ENCODE peak calls at places on chromosomes 13 and 19, in eight cellular contexts. One of them, this sample, is unnamed.

GRCh38 chr13:85528578-85529215 is 270.5 kb downstream of the SLITRK6 start:
- DNase-seq in transverse colon: no peak
- DNase-seq in H1: no peak
- DNase-seq in sigmoid colon: no peak
- DNase-seq in vagina: no peak
- DNase-seq in stomach: no peak
- DNase-seq in suprapubic skin: no peak
- DNase-seq in spleen: no peak
- DNase-seq in this sample: no peak

GRCh38 chr13:113579686-113580085 is 4.9 kb upstream of the TFDP1 start:
- DNase-seq in stomach: no peak
- DNase-seq in transverse colon: no peak
- DNase-seq in spleen: peak; percentile 31
- DNase-seq in sigmoid colon: no peak
- DNase-seq in vagina: peak; percentile 34
- DNase-seq in H1: no peak
- DNase-seq in suprapubic skin: no peak
- DNase-seq in this sample: no peak

GRCh38 chr13:35157143-35157755 is 215.2 kb downstream of the NBEA start:
- DNase-seq in sigmoid colon: no peak
- DNase-seq in suprapubic skin: no peak
- DNase-seq in spleen: no peak
- DNase-seq in stomach: no peak
- DNase-seq in transverse colon: peak; percentile 18
- DNase-seq in H1: no peak
- DNase-seq in vagina: no peak
- DNase-seq in this sample: no peak

GRCh38 chr19:29660835-29661234 is 4.4 kb upstream of the PLEKHF1 start:
- DNase-seq in vagina: no peak
- DNase-seq in suprapubic skin: no peak
- DNase-seq in spleen: peak; percentile 17
- DNase-seq in H1: no peak
- DNase-seq in transverse colon: no peak
- DNase-seq in sigmoid colon: no peak
- DNase-seq in stomach: no peak
- DNase-seq in this sample: no peak

GRCh38 chr19:32138416-32138815 is 207.0 kb upstream of the ZNF507 start:
- DNase-seq in spleen: no peak
- DNase-seq in transverse colon: no peak
- DNase-seq in sigmoid colon: no peak
- DNase-seq in stomach: no peak
- DNase-seq in vagina: no peak
- DNase-seq in suprapubic skin: no peak
- DNase-seq in H1: no peak
- DNase-seq in this sample: no peak

GRCh38 chr13:44719857-44720671 is 143.9 kb upstream of the TSC22D1 start:
- DNase-seq in H1: no peak
- DNase-seq in suprapubic skin: no peak
- DNase-seq in spleen: no peak
- DNase-seq in vagina: no peak
- DNase-seq in transverse colon: no peak
- DNase-seq in stomach: no peak
- DNase-seq in sigmoid colon: no peak
- DNase-seq in this sample: no peak

GRCh38 chr13:102779426-102780159 is 6.0 kb upstream of the TEX30 start:
- DNase-seq in suprapubic skin: no peak
- DNase-seq in stomach: no peak
- DNase-seq in sigmoid colon: no peak
- DNase-seq in vagina: no peak
- DNase-seq in spleen: no peak
- DNase-seq in H1: no peak
- DNase-seq in transverse colon: no peak
- DNase-seq in this sample: no peak

GRCh38 chr19:35135389-35135909 is 590 bp upstream of the LGI4 start:
- DNase-seq in suprapubic skin: peak; percentile 89
- DNase-seq in sigmoid colon: peak; percentile 90
- DNase-seq in stomach: peak; percentile 82
- DNase-seq in vagina: no peak
- DNase-seq in spleen: peak; percentile 88
- DNase-seq in transverse colon: peak; percentile 88
- DNase-seq in H1: no peak
- DNase-seq in this sample: no peak

GRCh38 chr13:102977471-102977870 is 88.7 kb downstream of the SLC10A2 start:
- DNase-seq in vagina: no peak
- DNase-seq in suprapubic skin: no peak
- DNase-seq in H1: no peak
- DNase-seq in sigmoid colon: no peak
- DNase-seq in transverse colon: no peak
- DNase-seq in stomach: no peak
- DNase-seq in spleen: no peak
- DNase-seq in this sample: no peak

GRCh38 chr19:17302391-17303166 is 646 bp downstream of the ABHD8 start:
- DNase-seq in transverse colon: no peak
- DNase-seq in H1: no peak
- DNase-seq in stomach: no peak
- DNase-seq in sigmoid colon: no peak
- DNase-seq in suprapubic skin: peak; percentile 70
- DNase-seq in vagina: no peak
- DNase-seq in spleen: peak; percentile 85
- DNase-seq in this sample: no peak

GRCh38 chr13:92827503-92827902 is 399.1 kb upstream of the GPC6 start:
- DNase-seq in H1: no peak
- DNase-seq in sigmoid colon: no peak
- DNase-seq in vagina: no peak
- DNase-seq in spleen: no peak
- DNase-seq in stomach: no peak
- DNase-seq in suprapubic skin: no peak
- DNase-seq in transverse colon: no peak
- DNase-seq in this sample: no peak

GRCh38 chr19:18591735-18592385 is 3.3 kb downstream of the REX1BD start:
- DNase-seq in transverse colon: no peak
- DNase-seq in spleen: no peak
- DNase-seq in H1: no peak
- DNase-seq in vagina: no peak
- DNase-seq in suprapubic skin: no peak
- DNase-seq in sigmoid colon: no peak
- DNase-seq in stomach: no peak
- DNase-seq in this sample: no peak

GRCh38 chr19:30340724-30341595 is 31.2 kb upstream of the ZNF536 start:
- DNase-seq in suprapubic skin: no peak
- DNase-seq in transverse colon: no peak
- DNase-seq in sigmoid colon: no peak
- DNase-seq in H1: no peak
- DNase-seq in stomach: peak; percentile 2
- DNase-seq in spleen: no peak
- DNase-seq in vagina: no peak
- DNase-seq in this sample: no peak

GRCh38 chr13:30730526-30730925 is 4.8 kb upstream of the ALOX5AP start:
- DNase-seq in stomach: no peak
- DNase-seq in suprapubic skin: no peak
- DNase-seq in H1: no peak
- DNase-seq in spleen: no peak
- DNase-seq in vagina: no peak
- DNase-seq in transverse colon: no peak
- DNase-seq in sigmoid colon: no peak
- DNase-seq in this sample: no peak

GRCh38 chr19:35268546-35269424 is at the start of gene USF2:
- DNase-seq in suprapubic skin: no peak
- DNase-seq in spleen: peak; percentile 94
- DNase-seq in H1: no peak
- DNase-seq in vagina: no peak
- DNase-seq in transverse colon: peak; percentile 80
- DNase-seq in sigmoid colon: peak; percentile 89
- DNase-seq in stomach: peak; percentile 78
- DNase-seq in this sample: no peak

GRCh38 chr13:20869540-20869939 is 33.0 kb downstream of the XPO4 start:
- DNase-seq in sigmoid colon: no peak
- DNase-seq in H1: no peak
- DNase-seq in suprapubic skin: no peak
- DNase-seq in spleen: no peak
- DNase-seq in transverse colon: no peak
- DNase-seq in stomach: no peak
- DNase-seq in vagina: no peak
- DNase-seq in this sample: no peak

GRCh38 chr13:23352161-23352560 is 81.3 kb downstream of the SACS start:
- DNase-seq in suprapubic skin: no peak
- DNase-seq in sigmoid colon: no peak
- DNase-seq in stomach: no peak
- DNase-seq in spleen: no peak
- DNase-seq in vagina: no peak
- DNase-seq in transverse colon: no peak
- DNase-seq in H1: no peak
- DNase-seq in this sample: no peak

GRCh38 chr13:23359882-23360281 is 73.6 kb downstream of the SACS start:
- DNase-seq in spleen: no peak
- DNase-seq in suprapubic skin: no peak
- DNase-seq in sigmoid colon: no peak
- DNase-seq in transverse colon: no peak
- DNase-seq in vagina: no peak
- DNase-seq in H1: no peak
- DNase-seq in stomach: no peak
- DNase-seq in this sample: no peak

GRCh38 chr13:23354520-23354919 is 79.0 kb downstream of the SACS start:
- DNase-seq in stomach: no peak
- DNase-seq in sigmoid colon: no peak
- DNase-seq in spleen: no peak
- DNase-seq in suprapubic skin: no peak
- DNase-seq in transverse colon: no peak
- DNase-seq in vagina: no peak
- DNase-seq in H1: no peak
- DNase-seq in this sample: no peak

GRCh38 chr13:23356368-23356767 is 77.1 kb downstream of the SACS start:
- DNase-seq in transverse colon: no peak
- DNase-seq in spleen: no peak
- DNase-seq in stomach: no peak
- DNase-seq in sigmoid colon: no peak
- DNase-seq in vagina: no peak
- DNase-seq in H1: no peak
- DNase-seq in suprapubic skin: no peak
- DNase-seq in this sample: no peak

DNA sequence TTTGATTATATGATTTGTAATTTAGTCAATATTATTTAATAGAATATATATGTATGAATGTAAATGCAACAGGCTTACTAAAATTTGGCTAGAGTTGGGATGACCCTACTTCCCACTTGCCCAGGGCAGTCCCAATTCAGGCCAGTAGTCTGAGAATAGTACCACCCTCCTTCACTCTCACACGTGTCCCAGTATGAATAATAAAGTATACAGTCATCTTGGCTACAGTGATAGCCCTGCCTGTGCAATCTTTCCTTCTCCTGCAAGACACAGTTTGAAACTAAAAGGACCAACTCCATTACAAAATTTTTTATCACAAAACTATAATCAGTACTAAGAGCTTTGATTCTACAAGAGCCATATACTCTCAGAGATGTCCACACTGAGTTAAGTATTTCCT is 76.2 kb downstream of the SACS start:
- DNase-seq in H1: no peak
- DNase-seq in vagina: no peak
- DNase-seq in transverse colon: no peak
- DNase-seq in spleen: no peak
- DNase-seq in sigmoid colon: no peak
- DNase-seq in suprapubic skin: no peak
- DNase-seq in stomach: no peak
- DNase-seq in this sample: no peak
- TF ChIP-seq POLR2AphosphoS5 in H1: no peak
- TF ChIP-seq POLR2AphosphoS5 in vagina: no peak
- TF ChIP-seq POLR2AphosphoS5 in transverse colon: no peak
- TF ChIP-seq POLR2AphosphoS5 in spleen: no peak
- TF ChIP-seq POLR2AphosphoS5 in sigmoid colon: no peak
- TF ChIP-seq POLR2AphosphoS5 in suprapubic skin: no peak
- TF ChIP-seq POLR2AphosphoS5 in stomach: no peak
- TF ChIP-seq POLR2AphosphoS5 in this sample: no peak

DNA sequence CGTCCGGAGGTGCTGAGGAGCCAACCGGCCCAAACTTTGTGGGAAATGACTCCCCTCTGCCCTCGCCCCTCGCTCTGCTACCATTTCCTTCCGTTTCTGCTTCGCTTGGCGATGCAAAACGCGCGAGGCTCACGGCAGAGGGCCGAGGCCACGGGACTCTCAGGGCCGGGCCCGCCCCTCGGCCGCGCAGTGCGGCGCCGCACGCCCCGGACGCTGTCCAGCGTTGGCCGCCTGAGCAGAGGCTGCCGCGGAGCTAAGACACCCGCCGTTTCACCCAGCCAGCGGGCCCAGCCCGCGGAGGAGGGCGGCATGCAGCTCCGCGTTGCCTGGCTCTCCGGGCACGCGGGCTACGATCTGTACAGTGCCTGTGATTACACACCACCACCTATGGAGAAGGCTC is 2.1 kb upstream of the ZNF578 start:
- DNase-seq in sigmoid colon: no peak
- DNase-seq in vagina: no peak
- DNase-seq in suprapubic skin: no peak
- DNase-seq in stomach: no peak
- DNase-seq in transverse colon: no peak
- DNase-seq in H1: no peak
- DNase-seq in spleen: no peak
- DNase-seq in this sample: no peak
- TF ChIP-seq POLR2A in sigmoid colon: no peak
- TF ChIP-seq POLR2A in vagina: no peak
- TF ChIP-seq POLR2A in suprapubic skin: no peak
- TF ChIP-seq POLR2A in stomach: no peak
- TF ChIP-seq POLR2A in transverse colon: no peak
- TF ChIP-seq POLR2A in H1: no peak
- TF ChIP-seq POLR2A in spleen: no peak
- TF ChIP-seq POLR2A in this sample: no peak

DNA sequence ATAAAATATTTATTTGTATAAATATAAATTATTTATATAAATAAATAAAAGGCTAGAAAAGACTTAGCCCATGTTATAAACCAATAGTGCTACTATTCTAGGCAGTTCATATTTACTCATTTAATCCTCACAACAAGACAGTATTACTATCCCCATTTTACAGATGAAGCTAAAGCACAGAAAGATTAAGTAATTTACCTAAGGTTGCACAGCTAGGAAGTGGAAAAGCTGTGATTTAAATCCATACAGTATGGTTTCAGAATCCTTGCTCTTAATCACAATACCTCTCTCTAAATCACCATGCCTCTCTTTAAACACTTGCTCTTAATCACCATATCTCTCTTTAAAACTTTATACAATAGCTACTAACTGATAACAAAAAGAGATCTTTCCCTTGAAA is 13.8 kb downstream of the SPRYD7 start:
- DNase-seq in spleen: no peak
- DNase-seq in stomach: no peak
- DNase-seq in transverse colon: no peak
- DNase-seq in H1: no peak
- DNase-seq in sigmoid colon: no peak
- DNase-seq in vagina: no peak
- DNase-seq in suprapubic skin: no peak
- DNase-seq in this sample: no peak
- H3K36me3 ChIP-seq in spleen: no peaks in the 10 kb centered on the region
- H3K36me3 ChIP-seq in stomach: peaks cover 93% of the 10 kb centered on the region
- H3K36me3 ChIP-seq in transverse colon: no peaks in the 10 kb centered on the region
- H3K36me3 ChIP-seq in H1: no peaks in the 10 kb centered on the region
- H3K36me3 ChIP-seq in sigmoid colon: peaks cover 13% of the 10 kb centered on the region
- H3K36me3 ChIP-seq in vagina: peaks cover 61% of the 10 kb centered on the region
- H3K36me3 ChIP-seq in suprapubic skin: peaks cover 69% of the 10 kb centered on the region
- H3K36me3 ChIP-seq in this sample: peaks cover 6% of the 10 kb centered on the region

DNA sequence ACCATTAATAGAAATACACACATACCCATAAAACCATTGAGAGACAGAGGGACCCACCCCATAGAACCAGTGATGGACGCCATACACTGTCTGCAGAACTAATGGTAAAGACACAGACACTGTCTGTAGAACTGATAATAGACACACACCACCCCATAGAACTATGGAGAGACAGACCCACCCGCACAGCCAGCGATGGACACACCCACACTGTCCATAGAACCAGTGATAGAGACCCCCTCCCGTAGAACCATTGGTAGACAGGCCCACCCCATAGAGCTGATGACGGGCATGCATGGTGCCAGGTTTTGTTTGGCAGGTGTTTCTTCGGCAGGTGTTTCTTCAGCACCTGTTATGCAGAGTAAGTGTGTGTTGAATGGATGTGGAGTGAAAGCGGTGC is 88.3 kb upstream of the TEX29 start:
- DNase-seq in sigmoid colon: no peak
- DNase-seq in vagina: no peak
- DNase-seq in suprapubic skin: no peak
- DNase-seq in stomach: no peak
- DNase-seq in H1: no peak
- DNase-seq in spleen: no peak
- DNase-seq in transverse colon: no peak
- DNase-seq in this sample: no peak
- TF ChIP-seq POLR2AphosphoS5 in sigmoid colon: no peak
- TF ChIP-seq POLR2AphosphoS5 in vagina: no peak
- TF ChIP-seq POLR2AphosphoS5 in suprapubic skin: no peak
- TF ChIP-seq POLR2AphosphoS5 in stomach: no peak
- TF ChIP-seq POLR2AphosphoS5 in H1: no peak
- TF ChIP-seq POLR2AphosphoS5 in spleen: peak; percentile 14
- TF ChIP-seq POLR2AphosphoS5 in transverse colon: no peak
- TF ChIP-seq POLR2AphosphoS5 in this sample: no peak